ENCODE peak calls at places on chromosomes 3 and 15, in four cellular contexts. W, B, D and Z are unnamed samples.

GRCh38 chr3:151356791-151357460 is 27.6 kb upstream of the P2RY13 start:
- DNase-seq in D (no peak), W (no peak), B (no peak), Z (no peak)

GRCh38 chr15:66682865-66683264 is 19.2 kb upstream of the SMAD6 start:
- DNase-seq in B (peak), W (no peak), D (no peak), Z (no peak)

GRCh38 chr15:40792394-40792793 is 14.5 kb upstream of the ZFYVE19 start:
- DNase-seq in W (no peak), D (no peak), B (no peak), Z (no peak)

GRCh38 chr3:9250236-9250635 is 790 bp upstream of the SRGAP3 start:
- DNase-seq in D (no peak), W (no peak), B (no peak), Z (no peak)

GRCh38 chr3:192833177-192833890 is 84.3 kb downstream of the MB21D2 start:
- DNase-seq in B (no peak), D (no peak), W (no peak), Z (peak)

GRCh38 chr15:29143909-29144308 is 125.7 kb downstream of the NSMCE3 start:
- DNase-seq in B (peak), D (no peak), W (no peak), Z (peak)

GRCh38 chr3:10164546-10165393 is at the start of gene IRAK2:
- DNase-seq in D (peak), B (peak), W (peak), Z (no peak)

GRCh38 chr15:64895285-64896065 is 16.2 kb upstream of the ANKDD1A start:
- DNase-seq in W (peak), B (peak), D (no peak), Z (no peak)

GRCh38 chr3:15148614-15149013 is 49.7 kb upstream of the RBSN start:
- DNase-seq in B (peak), W (peak), D (peak), Z (no peak)

GRCh38 chr3:189714991-189715961 is 84.1 kb downstream of the TP63 start:
- DNase-seq in D (no peak), W (no peak), B (peak), Z (peak)

GRCh38 chr15:50218691-50219090 is 36.7 kb downstream of the SLC27A2 start:
- DNase-seq in D (no peak), B (no peak), W (no peak), Z (no peak)

GRCh38 chr3:13518516-13519351 is 30.2 kb upstream of the FBLN2 start:
- DNase-seq in B (no peak), D (peak), W (peak), Z (no peak)

GRCh38 chr3:23085256-23085655 is 117.9 kb upstream of the UBE2E2 start:
- DNase-seq in D (no peak), W (no peak), B (no peak), Z (no peak)

GRCh38 chr15:33506781-33507180 is 196.0 kb downstream of the RYR3 start:
- DNase-seq in D (no peak), B (no peak), W (no peak), Z (no peak)

GRCh38 chr15:80436511-80437307 is 32.5 kb downstream of the ARNT2 start:
- DNase-seq in D (no peak), B (no peak), W (no peak), Z (no peak)

GRCh38 chr3:105845488-105845887 is 23.3 kb downstream of the CBLB start:
- DNase-seq in W (no peak), D (no peak), B (no peak), Z (no peak)

GRCh38 chr3:123508176-123508575 is 59.3 kb upstream of the ADCY5 start:
- DNase-seq in W (no peak), B (no peak), D (no peak), Z (no peak)

GRCh38 chr3:49412632-49413337 is 562 bp downstream of the TCTA start:
- DNase-seq in W (no peak), B (no peak), D (no peak), Z (no peak)

GRCh38 chr3:63993653-63994079 is 29.6 kb downstream of the PSMD6 start:
- DNase-seq in D (peak), W (peak), B (peak), Z (peak)

GRCh38 chr15:100818927-100819326 is 60.7 kb upstream of the ALDH1A3 start:
- DNase-seq in B (no peak), D (peak), W (peak), Z (peak)

GRCh38 chr15:32730677-32731654 is 13.2 kb downstream of the GREM1 start:
- DNase-seq in B (no peak), D (no peak), W (no peak), Z (no peak)

GRCh38 chr3:65006300-65006739 is 318.5 kb upstream of the ADAMTS9 start:
- DNase-seq in D (no peak), W (no peak), B (no peak), Z (no peak)

GRCh38 chr3:9087831-9088413 is 124.7 kb upstream of the RAD18 start:
- DNase-seq in W (peak), D (no peak), B (no peak), Z (no peak)

GRCh38 chr15:70062321-70062956 is 35.3 kb downstream of the TLE3 start:
- DNase-seq in W (peak), B (no peak), D (peak), Z (peak)

GRCh38 chr3:39146611-39147373 is 6.6 kb downstream of the CSRNP1 start:
- DNase-seq in D (peak), B (peak), W (peak), Z (peak)
- H3K4me3 ChIP-seq in D (peak), B (peak), W (peak), Z (no peak)

DNA sequence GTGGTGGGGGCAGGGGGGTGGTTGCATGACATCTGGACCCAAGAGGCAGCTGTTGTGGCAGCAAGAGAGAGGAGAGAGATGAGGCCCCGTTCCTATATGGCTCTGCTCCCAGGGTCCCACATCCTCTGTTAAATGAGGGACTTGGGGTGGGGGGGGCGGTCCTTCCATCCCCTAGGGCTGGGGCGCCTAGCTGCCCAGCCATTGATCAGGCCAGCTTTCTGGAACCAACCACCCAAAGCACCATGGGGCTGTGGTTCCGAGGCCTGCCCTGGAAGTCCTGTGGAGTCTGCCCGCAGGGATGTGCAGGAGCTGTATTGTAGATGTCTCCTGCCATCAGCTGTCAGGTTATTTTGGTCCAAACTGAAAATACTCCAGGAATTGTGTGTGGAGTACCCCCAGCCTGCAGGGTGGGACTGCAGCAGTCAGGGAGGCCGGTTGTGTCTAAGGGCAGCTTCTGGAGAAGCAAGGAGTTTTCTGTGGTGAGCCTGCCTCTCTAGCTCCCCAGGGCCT is 5.2 kb downstream of the FURIN start:
- DNase-seq in B (no peak), D (no peak), W (no peak), Z (no peak)
- H3K4me3 ChIP-seq in B (no peak), D (no peak), W (peak), Z (peak)

DNA sequence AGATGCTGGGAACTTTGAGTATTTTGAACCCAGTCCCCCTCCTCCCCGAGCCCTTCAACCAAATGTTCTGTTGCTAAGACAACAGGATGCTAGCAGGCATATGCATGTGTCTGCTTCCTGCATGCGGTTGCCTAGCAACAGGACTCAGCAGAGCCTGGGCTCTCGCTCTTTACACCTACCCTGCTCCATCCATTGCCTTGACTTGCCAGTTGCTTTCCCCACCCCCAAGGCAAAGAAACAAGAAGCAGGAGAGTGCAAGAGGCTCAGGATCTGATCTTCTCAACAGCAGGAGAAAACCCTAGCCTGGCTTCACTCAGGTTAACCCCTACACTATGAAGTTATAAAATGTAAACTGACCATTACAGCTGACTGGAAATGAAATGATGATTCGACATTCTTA is 393.0 kb downstream of the IGSF11 start:
- DNase-seq in D (no peak), W (no peak), B (peak), Z (no peak)
- H3K4me3 ChIP-seq in D (no peak), W (no peak), B (no peak), Z (no peak)

GRCh38 chr3:114623420-114624046 is 329.7 kb downstream of the TIGIT start:
- DNase-seq in B (peak), D (no peak), W (no peak), Z (no peak)

GRCh38 chr3:114626751-114627150 is 332.9 kb downstream of the TIGIT start:
- DNase-seq in W (no peak), D (no peak), B (no peak), Z (no peak)

GRCh38 chr3:114624047-114624445 is 330.2 kb downstream of the TIGIT start:
- DNase-seq in D (peak), B (no peak), W (peak), Z (no peak)

GRCh38 chr3:114622001-114622400 is 328.2 kb downstream of the TIGIT start:
- DNase-seq in D (no peak), B (no peak), W (no peak), Z (no peak)

GRCh38 chr3:114624676-114625181 is 330.9 kb downstream of the TIGIT start:
- DNase-seq in B (no peak), W (peak), D (peak), Z (peak)
- H3K4me3 ChIP-seq in B (no peak), W (peak), D (peak), Z (peak)

GRCh38 chr3:133578548-133579191 is 5.2 kb downstream of the CDV3 start:
- DNase-seq in B (no peak), D (no peak), W (no peak), Z (no peak)
- H3K4me3 ChIP-seq in B (peak), D (no peak), W (peak), Z (no peak)

GRCh38 chr3:59320080-59320479 is 270.3 kb upstream of the CFAP20DC start:
- DNase-seq in B (no peak), W (no peak), D (no peak), Z (no peak)

GRCh38 chr3:59317386-59317785 is 267.6 kb upstream of the CFAP20DC start:
- DNase-seq in D (no peak), W (no peak), B (no peak), Z (no peak)

GRCh38 chr3:59321881-59322540 is 272.2 kb upstream of the CFAP20DC start:
- DNase-seq in B (no peak), D (no peak), W (no peak), Z (no peak)

GRCh38 chr3:59313365-59313764 is 263.5 kb upstream of the CFAP20DC start:
- DNase-seq in D (no peak), W (peak), B (peak), Z (no peak)

GRCh38 chr3:59318881-59319280 is 269.1 kb upstream of the CFAP20DC start:
- DNase-seq in B (no peak), W (no peak), D (no peak), Z (no peak)
- H3K4me3 ChIP-seq in B (no peak), W (no peak), D (no peak), Z (no peak)

DNA sequence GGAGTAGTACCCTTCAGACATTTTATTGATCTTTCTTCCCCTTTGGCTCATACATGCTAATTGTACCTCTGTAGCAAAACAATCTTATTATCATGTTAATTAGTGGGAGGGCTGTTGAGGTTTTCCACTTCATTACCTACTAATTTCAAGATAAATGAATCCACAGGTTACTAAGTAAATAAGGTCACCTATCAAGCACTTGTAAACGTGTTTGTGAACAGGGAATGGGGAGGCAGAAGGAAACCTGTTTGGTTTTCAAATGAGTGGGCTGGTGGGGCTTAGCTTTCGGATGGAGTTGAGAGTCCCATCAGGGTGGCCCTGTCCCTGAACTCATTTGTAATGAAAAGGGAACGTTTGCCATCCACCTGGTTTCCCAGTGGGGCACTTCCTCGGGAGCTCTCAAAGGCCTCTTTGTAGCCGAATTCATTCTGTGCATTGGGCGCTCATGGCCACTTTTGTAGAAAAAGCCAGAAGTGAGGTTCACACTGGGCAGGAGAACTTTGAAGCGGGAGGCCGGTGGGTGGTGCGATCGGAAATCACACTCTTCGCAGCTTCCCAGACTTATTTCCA is 419.8 kb upstream of the NR2F2 start:
- DNase-seq in W (no peak), B (no peak), D (no peak), Z (no peak)
- H3K4me3 ChIP-seq in W (no peak), B (no peak), D (no peak), Z (no peak)